ENCODE peak calls at places on chromosomes 6 and 20, in ten cellular contexts. One of them, this sample, is unnamed. For H3K27me3 and H3K36me3, the result is how much of the 10 kb centered on the place peaks cover.

GRCh38 chr6:96626749-96627353 is 63.9 kb downstream of the FHL5 start:
- DNase-seq in thoracic aorta: no peak
- DNase-seq in BE2C: no peak
- DNase-seq in CD8-positive, alpha-beta memory T cell: peak
- DNase-seq in heart left ventricle: no peak
- DNase-seq in IMR-90: peak
- DNase-seq in Karpas-422: peak
- DNase-seq in PC-3: peak
- DNase-seq in NT2/D1: no peak
- DNase-seq in small intestine: peak
- DNase-seq in this sample: peak

GRCh38 chr6:13357551-13358075 is 29.3 kb upstream of the TBC1D7 start:
- DNase-seq in PC-3: no peak
- DNase-seq in Karpas-422: peak
- DNase-seq in NT2/D1: no peak
- DNase-seq in IMR-90: peak
- DNase-seq in BE2C: no peak
- DNase-seq in small intestine: no peak
- DNase-seq in thoracic aorta: no peak
- DNase-seq in CD8-positive, alpha-beta memory T cell: no peak
- DNase-seq in heart left ventricle: peak
- DNase-seq in this sample: peak

GRCh38 chr6:72826744-72827438 is 205.0 kb downstream of the KCNQ5 start:
- DNase-seq in PC-3: peak
- DNase-seq in CD8-positive, alpha-beta memory T cell: no peak
- DNase-seq in Karpas-422: no peak
- DNase-seq in NT2/D1: no peak
- DNase-seq in small intestine: no peak
- DNase-seq in heart left ventricle: no peak
- DNase-seq in BE2C: no peak
- DNase-seq in thoracic aorta: no peak
- DNase-seq in IMR-90: peak
- DNase-seq in this sample: no peak

GRCh38 chr6:98783578-98783977 is 50.8 kb upstream of the POU3F2 start:
- DNase-seq in heart left ventricle: no peak
- DNase-seq in BE2C: no peak
- DNase-seq in CD8-positive, alpha-beta memory T cell: no peak
- DNase-seq in small intestine: no peak
- DNase-seq in thoracic aorta: no peak
- DNase-seq in IMR-90: no peak
- DNase-seq in Karpas-422: no peak
- DNase-seq in PC-3: no peak
- DNase-seq in NT2/D1: no peak
- DNase-seq in this sample: no peak

GRCh38 chr20:40148886-40149285 is 540.1 kb downstream of the MAFB start:
- DNase-seq in PC-3: no peak
- DNase-seq in BE2C: no peak
- DNase-seq in small intestine: no peak
- DNase-seq in CD8-positive, alpha-beta memory T cell: no peak
- DNase-seq in NT2/D1: no peak
- DNase-seq in IMR-90: no peak
- DNase-seq in thoracic aorta: no peak
- DNase-seq in Karpas-422: no peak
- DNase-seq in heart left ventricle: no peak
- DNase-seq in this sample: no peak

GRCh38 chr6:159692303-159693127 is 526 bp downstream of the SOD2 start:
- DNase-seq in thoracic aorta: no peak
- DNase-seq in Karpas-422: peak
- DNase-seq in CD8-positive, alpha-beta memory T cell: peak
- DNase-seq in IMR-90: peak
- DNase-seq in PC-3: peak
- DNase-seq in heart left ventricle: peak
- DNase-seq in NT2/D1: no peak
- DNase-seq in BE2C: peak
- DNase-seq in small intestine: peak
- DNase-seq in this sample: no peak

GRCh38 chr20:50054626-50055511 is 58.1 kb downstream of the UBE2V1 start:
- DNase-seq in heart left ventricle: peak
- DNase-seq in NT2/D1: no peak
- DNase-seq in thoracic aorta: no peak
- DNase-seq in small intestine: no peak
- DNase-seq in BE2C: peak
- DNase-seq in PC-3: no peak
- DNase-seq in CD8-positive, alpha-beta memory T cell: no peak
- DNase-seq in IMR-90: peak
- DNase-seq in Karpas-422: no peak
- DNase-seq in this sample: peak

GRCh38 chr6:117265425-117266266 is at the start of gene VGLL2:
- DNase-seq in NT2/D1: no peak
- DNase-seq in Karpas-422: no peak
- DNase-seq in PC-3: no peak
- DNase-seq in IMR-90: peak
- DNase-seq in heart left ventricle: peak
- DNase-seq in CD8-positive, alpha-beta memory T cell: no peak
- DNase-seq in small intestine: peak
- DNase-seq in BE2C: peak
- DNase-seq in thoracic aorta: no peak
- DNase-seq in this sample: peak

GRCh38 chr6:34144581-34145160 is 1.2 kb downstream of the GRM4 start:
- DNase-seq in Karpas-422: no peak
- DNase-seq in heart left ventricle: no peak
- DNase-seq in CD8-positive, alpha-beta memory T cell: no peak
- DNase-seq in PC-3: no peak
- DNase-seq in IMR-90: no peak
- DNase-seq in NT2/D1: no peak
- DNase-seq in thoracic aorta: no peak
- DNase-seq in BE2C: peak
- DNase-seq in small intestine: no peak
- DNase-seq in this sample: peak

GRCh38 chr6:163726037-163726695 is 311.6 kb downstream of the QKI start:
- DNase-seq in NT2/D1: no peak
- DNase-seq in thoracic aorta: no peak
- DNase-seq in heart left ventricle: no peak
- DNase-seq in CD8-positive, alpha-beta memory T cell: no peak
- DNase-seq in IMR-90: no peak
- DNase-seq in PC-3: no peak
- DNase-seq in BE2C: no peak
- DNase-seq in small intestine: no peak
- DNase-seq in Karpas-422: no peak
- DNase-seq in this sample: no peak

GRCh38 chr6:55448446-55448845 is 121.2 kb downstream of the GFRAL start:
- DNase-seq in BE2C: no peak
- DNase-seq in heart left ventricle: no peak
- DNase-seq in CD8-positive, alpha-beta memory T cell: no peak
- DNase-seq in Karpas-422: no peak
- DNase-seq in small intestine: no peak
- DNase-seq in PC-3: no peak
- DNase-seq in thoracic aorta: no peak
- DNase-seq in NT2/D1: no peak
- DNase-seq in IMR-90: peak
- DNase-seq in this sample: no peak

GRCh38 chr20:8633366-8633765 is 435.5 kb upstream of the PLCB4 start:
- DNase-seq in Karpas-422: no peak
- DNase-seq in IMR-90: peak
- DNase-seq in thoracic aorta: no peak
- DNase-seq in heart left ventricle: no peak
- DNase-seq in BE2C: no peak
- DNase-seq in CD8-positive, alpha-beta memory T cell: no peak
- DNase-seq in NT2/D1: no peak
- DNase-seq in PC-3: peak
- DNase-seq in small intestine: no peak
- DNase-seq in this sample: no peak

GRCh38 chr20:63125893-63126601 is 89.9 kb downstream of the YTHDF1 start:
- DNase-seq in BE2C: no peak
- DNase-seq in thoracic aorta: no peak
- DNase-seq in CD8-positive, alpha-beta memory T cell: no peak
- DNase-seq in NT2/D1: no peak
- DNase-seq in Karpas-422: no peak
- DNase-seq in IMR-90: no peak
- DNase-seq in heart left ventricle: peak
- DNase-seq in small intestine: no peak
- DNase-seq in PC-3: peak
- DNase-seq in this sample: peak
- H3K27me3 ChIP-seq in BE2C: under half
- H3K27me3 ChIP-seq in thoracic aorta: under half
- H3K27me3 ChIP-seq in CD8-positive, alpha-beta memory T cell: under half
- H3K27me3 ChIP-seq in NT2/D1: under half
- H3K27me3 ChIP-seq in Karpas-422: under half
- H3K27me3 ChIP-seq in IMR-90: under half
- H3K27me3 ChIP-seq in heart left ventricle: under half
- H3K27me3 ChIP-seq in small intestine: under half
- H3K27me3 ChIP-seq in PC-3: under half
- H3K27me3 ChIP-seq in this sample: under half

DNA sequence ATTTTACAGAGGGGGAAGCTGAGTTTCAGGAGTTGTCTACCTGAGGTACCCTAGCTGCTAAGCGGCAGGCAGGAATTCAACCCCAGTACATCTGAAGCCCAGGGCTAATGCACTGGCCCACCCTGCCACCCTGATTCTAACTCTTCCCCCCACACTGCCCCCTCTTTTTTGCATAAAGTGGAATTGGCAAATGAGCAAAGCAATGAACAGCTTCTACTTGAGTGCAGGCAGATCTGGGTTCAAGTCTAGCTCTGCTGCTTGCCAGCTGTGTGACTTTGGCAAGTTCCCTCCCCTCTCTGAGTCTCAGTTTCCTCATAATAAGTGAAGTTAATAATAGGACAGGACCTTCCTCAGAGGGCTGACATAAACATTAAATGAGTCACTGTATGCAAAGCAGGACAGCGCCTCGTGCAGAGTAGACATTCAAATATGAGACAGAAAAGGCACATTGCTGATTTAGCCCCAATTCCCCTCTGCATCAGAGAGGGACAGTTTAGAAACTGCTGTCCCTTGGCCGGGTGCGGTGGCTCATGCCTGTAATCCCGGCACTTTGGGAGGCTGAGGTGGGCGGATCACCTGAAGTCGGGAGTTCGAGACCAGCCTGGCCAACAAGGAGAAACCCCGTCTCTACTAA is 4.7 kb downstream of the ADA start:
- DNase-seq in PC-3: peak
- DNase-seq in BE2C: no peak
- DNase-seq in NT2/D1: no peak
- DNase-seq in thoracic aorta: no peak
- DNase-seq in IMR-90: peak
- DNase-seq in small intestine: no peak
- DNase-seq in CD8-positive, alpha-beta memory T cell: no peak
- DNase-seq in heart left ventricle: no peak
- DNase-seq in Karpas-422: peak
- DNase-seq in this sample: no peak
- H3K4me3 ChIP-seq in PC-3: no peak
- H3K4me3 ChIP-seq in BE2C: no peak
- H3K4me3 ChIP-seq in NT2/D1: no peak
- H3K4me3 ChIP-seq in thoracic aorta: no peak
- H3K4me3 ChIP-seq in IMR-90: no peak
- H3K4me3 ChIP-seq in small intestine: no peak
- H3K4me3 ChIP-seq in CD8-positive, alpha-beta memory T cell: peak
- H3K4me3 ChIP-seq in heart left ventricle: no peak
- H3K4me3 ChIP-seq in Karpas-422: peak
- H3K4me3 ChIP-seq in this sample: no peak

DNA sequence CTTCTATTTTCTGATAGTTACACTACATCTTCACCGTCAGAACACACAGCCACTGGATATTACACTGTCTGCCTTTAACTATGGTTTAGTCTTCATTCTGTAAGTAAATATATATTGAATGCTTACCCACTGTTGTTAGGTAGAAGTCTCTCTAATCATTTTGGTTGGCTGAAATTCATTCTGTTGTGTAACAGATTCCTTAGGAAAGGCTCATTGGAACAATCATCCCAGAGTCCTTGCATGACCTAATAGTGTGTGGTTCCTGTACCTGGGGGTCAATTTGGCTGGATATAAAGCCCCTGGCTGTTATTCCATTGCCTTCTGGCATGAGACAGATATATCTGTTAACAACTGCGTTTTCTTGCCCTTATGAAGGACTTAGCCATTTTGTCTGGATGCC is 9.9 kb downstream of the BLOC1S5 start:
- DNase-seq in CD8-positive, alpha-beta memory T cell: no peak
- DNase-seq in IMR-90: peak
- DNase-seq in thoracic aorta: no peak
- DNase-seq in heart left ventricle: no peak
- DNase-seq in NT2/D1: no peak
- DNase-seq in PC-3: no peak
- DNase-seq in Karpas-422: no peak
- DNase-seq in BE2C: no peak
- DNase-seq in small intestine: no peak
- DNase-seq in this sample: no peak
- H3K36me3 ChIP-seq in CD8-positive, alpha-beta memory T cell: under half
- H3K36me3 ChIP-seq in IMR-90: under half
- H3K36me3 ChIP-seq in thoracic aorta: under half
- H3K36me3 ChIP-seq in heart left ventricle: under half
- H3K36me3 ChIP-seq in NT2/D1: under half
- H3K36me3 ChIP-seq in PC-3: under half
- H3K36me3 ChIP-seq in Karpas-422: under half
- H3K36me3 ChIP-seq in BE2C: under half
- H3K36me3 ChIP-seq in small intestine: under half
- H3K36me3 ChIP-seq in this sample: under half

GRCh38 chr6:50826037-50826761 is 7.5 kb downstream of the TFAP2B start:
- DNase-seq in PC-3: no peak
- DNase-seq in thoracic aorta: no peak
- DNase-seq in CD8-positive, alpha-beta memory T cell: no peak
- DNase-seq in heart left ventricle: no peak
- DNase-seq in BE2C: no peak
- DNase-seq in IMR-90: no peak
- DNase-seq in Karpas-422: no peak
- DNase-seq in NT2/D1: no peak
- DNase-seq in small intestine: no peak
- DNase-seq in this sample: no peak
- H3K27me3 ChIP-seq in PC-3: under half
- H3K27me3 ChIP-seq in thoracic aorta: under half
- H3K27me3 ChIP-seq in CD8-positive, alpha-beta memory T cell: under half
- H3K27me3 ChIP-seq in heart left ventricle: half or more
- H3K27me3 ChIP-seq in BE2C: under half
- H3K27me3 ChIP-seq in IMR-90: under half
- H3K27me3 ChIP-seq in Karpas-422: under half
- H3K27me3 ChIP-seq in NT2/D1: half or more
- H3K27me3 ChIP-seq in small intestine: under half
- H3K27me3 ChIP-seq in this sample: half or more

GRCh38 chr6:1371933-1372332 is 17.4 kb upstream of the FOXF2 start:
- DNase-seq in IMR-90: no peak
- DNase-seq in PC-3: no peak
- DNase-seq in BE2C: no peak
- DNase-seq in NT2/D1: no peak
- DNase-seq in CD8-positive, alpha-beta memory T cell: no peak
- DNase-seq in thoracic aorta: no peak
- DNase-seq in heart left ventricle: no peak
- DNase-seq in Karpas-422: no peak
- DNase-seq in small intestine: no peak
- DNase-seq in this sample: no peak
- H3K4me3 ChIP-seq in IMR-90: no peak
- H3K4me3 ChIP-seq in PC-3: no peak
- H3K4me3 ChIP-seq in BE2C: no peak
- H3K4me3 ChIP-seq in NT2/D1: no peak
- H3K4me3 ChIP-seq in CD8-positive, alpha-beta memory T cell: no peak
- H3K4me3 ChIP-seq in thoracic aorta: no peak
- H3K4me3 ChIP-seq in heart left ventricle: no peak
- H3K4me3 ChIP-seq in Karpas-422: no peak
- H3K4me3 ChIP-seq in small intestine: no peak
- H3K4me3 ChIP-seq in this sample: no peak

This sample was measured in H7.